ENCODE peak calls at places on chromosomes 5 and 9, in nine cellular contexts. J is breast epithelium; C is CD8-positive, alpha-beta memory T cell; P is IMR-90; B is adrenal gland; K is RWPE1; R is CD4-positive, CD25-positive, alpha-beta regulatory T cell; D is K562; G is mesenchymal stem cell. Y is an unnamed sample.

GRCh38 chr9:131254107-131254491 is 22.2 kb downstream of the FAM78A start:
- DNase-seq in J (no peak), C (no peak), P (no peak), B (peak; percentile 46), K (no peak), R (no peak), D (no peak), G (peak; percentile 68), Y (peak; percentile 53)

GRCh38 chr5:55463613-55464012 is 71.2 kb downstream of the PLPP1 start:
- DNase-seq in J (no peak), C (no peak), P (no peak), B (no peak), K (no peak), R (no peak), D (no peak), G (no peak), Y (no peak)

GRCh38 chr9:128164332-128164885 is 4.3 kb downstream of the BBLN start:
- DNase-seq in J (peak; percentile 55), C (no peak), P (peak; percentile 39), B (no peak), K (no peak), R (no peak), D (no peak), G (peak; percentile 8), Y (no peak)

GRCh38 chr5:174234388-174234787 is 188.9 kb downstream of the NSG2 start:
- DNase-seq in J (no peak), C (no peak), P (no peak), B (no peak), K (no peak), R (no peak), D (no peak), G (no peak), Y (no peak)

GRCh38 chr9:23750808-23751207 is 75.2 kb downstream of the ELAVL2 start:
- DNase-seq in J (no peak), C (no peak), P (no peak), B (no peak), K (no peak), R (no peak), D (no peak), G (no peak), Y (no peak)

GRCh38 chr9:133792721-133793470 is 54.7 kb upstream of the SARDH start:
- DNase-seq in J (peak; percentile 54), C (peak; percentile 41), P (peak; percentile 73), B (peak; percentile 83), K (peak; percentile 71), R (peak; percentile 23), D (peak; percentile 87), G (peak; percentile 81), Y (peak; percentile 57)

GRCh38 chr5:6260846-6261245 is 117.5 kb downstream of the MED10 start:
- DNase-seq in J (no peak), C (no peak), P (no peak), B (no peak), K (no peak), R (no peak), D (no peak), G (no peak), Y (no peak)

GRCh38 chr9:76921161-76921560 is 15.2 kb upstream of the PRUNE2 start:
- DNase-seq in J (no peak), C (no peak), P (no peak), B (no peak), K (no peak), R (no peak), D (no peak), G (no peak), Y (no peak)

GRCh38 chr5:111948517-111948916 is 191.5 kb upstream of the NREP start:
- DNase-seq in J (no peak), C (no peak), P (peak; percentile 99), B (no peak), K (peak; percentile 57), R (no peak), D (no peak), G (peak; percentile 88), Y (no peak)

GRCh38 chr9:111036068-111036789 is 2.0 kb downstream of the LPAR1 start:
- DNase-seq in J (peak; percentile 40), C (no peak), P (peak; percentile 68), B (peak; percentile 43), K (peak; percentile 69), R (no peak), D (no peak), G (peak; percentile 65), Y (peak; percentile 75)

GRCh38 chr5:78953092-78953800 is 31.9 kb downstream of the ARSB start:
- DNase-seq in J (no peak), C (no peak), P (peak; percentile 19), B (no peak), K (no peak), R (no peak), D (no peak), G (peak; percentile 9), Y (no peak)

GRCh38 chr9:87781331-87781730 is 55.4 kb downstream of the CTSL start:
- DNase-seq in J (no peak), C (no peak), P (no peak), B (no peak), K (no peak), R (no peak), D (no peak), G (no peak), Y (no peak)

GRCh38 chr5:126645132-126645531 is 44.4 kb downstream of the PHAX start:
- DNase-seq in J (no peak), C (no peak), P (no peak), B (no peak), K (no peak), R (no peak), D (no peak), G (no peak), Y (no peak)

GRCh38 chr9:20623021-20623747 is 885 bp upstream of the MLLT3 start:
- DNase-seq in J (no peak), C (peak; percentile 63), P (peak; percentile 0), B (peak; percentile 51), K (peak; percentile 34), R (peak; percentile 59), D (no peak), G (peak; percentile 33), Y (peak; percentile 47)

GRCh38 chr9:130701059-130702022 is 7.8 kb downstream of the EXOSC2 start:
- DNase-seq in J (peak; percentile 51), C (peak; percentile 56), P (peak; percentile 88), B (peak; percentile 79), K (peak; percentile 70), R (peak; percentile 55), D (peak; percentile 66), G (peak; percentile 78), Y (peak; percentile 85)

GRCh38 chr9:32589083-32589713 is 16.2 kb upstream of the NDUFB6 start:
- DNase-seq in J (no peak), C (no peak), P (peak; percentile 57), B (no peak), K (peak; percentile 59), R (no peak), D (no peak), G (peak; percentile 47), Y (peak; percentile 62)

GRCh38 chr9:20290287-20290686 is 332.0 kb downstream of the MLLT3 start:
- DNase-seq in J (no peak), C (no peak), P (no peak), B (no peak), K (no peak), R (no peak), D (no peak), G (no peak), Y (no peak)

GRCh38 chr5:142013734-142014495 is 1.1 kb upstream of the GNPDA1 start:
- DNase-seq in J (no peak), C (no peak), P (peak; percentile 57), B (peak; percentile 90), K (no peak), R (no peak), D (no peak), G (peak; percentile 50), Y (no peak)

GRCh38 chr5:149410721-149411432 is 31.8 kb upstream of the IL17B start:
- DNase-seq in J (peak; percentile 36), C (no peak), P (peak; percentile 16), B (peak; percentile 15), K (no peak), R (no peak), D (no peak), G (no peak), Y (no peak)
- H3K27ac ChIP-seq in J (peak overlapping the region; percentile 92), C (no peak overlapping the region), P (peak overlapping the region; percentile 89), B (peak overlapping the region; percentile 6), K (no peak overlapping the region), R (no peak overlapping the region), D (no peak overlapping the region), G (no peak overlapping the region), Y (no peak overlapping the region)

DNA sequence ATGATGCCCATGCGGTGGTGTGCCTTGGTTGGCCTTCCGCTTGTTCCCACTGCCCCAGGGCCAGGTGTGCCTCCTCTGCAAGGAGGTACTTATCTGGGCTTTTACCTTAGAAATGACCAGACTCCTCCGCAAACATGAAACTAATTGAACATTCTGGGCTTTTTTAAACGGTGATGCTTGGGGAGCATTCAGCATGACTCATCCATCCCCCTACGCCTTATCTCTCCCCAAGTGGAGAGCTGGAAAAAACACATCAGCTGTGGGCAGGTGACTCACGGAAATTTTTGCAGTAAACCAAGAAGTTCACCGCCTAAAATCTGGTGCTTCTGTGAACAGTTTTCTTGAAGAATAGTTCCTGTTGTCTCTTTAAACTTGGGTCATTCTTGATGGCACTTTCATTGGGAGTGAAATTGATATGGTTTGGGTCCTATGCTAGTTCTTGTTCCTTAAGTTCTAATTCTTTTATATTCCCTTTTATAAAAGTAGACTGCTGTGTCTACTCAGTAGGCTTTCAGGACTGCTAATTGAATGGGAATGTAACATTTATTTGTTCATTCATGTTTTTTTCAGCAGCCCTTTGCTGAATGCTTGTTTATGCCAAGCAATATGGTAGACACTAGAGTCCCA is 39.6 kb downstream of the SFXN1 start:
- DNase-seq in J (no peak), C (peak; percentile 4), P (peak; percentile 95), B (no peak), K (peak; percentile 70), R (peak; percentile 25), D (peak; percentile 60), G (peak; percentile 79), Y (no peak)
- H3K27ac ChIP-seq in J (no peak overlapping the region), C (no peak overlapping the region), P (no peak overlapping the region), B (no peak overlapping the region), K (no peak overlapping the region), R (peak overlapping the region; percentile 48), D (peak overlapping the region; percentile 52), G (peak overlapping the region; percentile 11), Y (no peak overlapping the region)

DNA sequence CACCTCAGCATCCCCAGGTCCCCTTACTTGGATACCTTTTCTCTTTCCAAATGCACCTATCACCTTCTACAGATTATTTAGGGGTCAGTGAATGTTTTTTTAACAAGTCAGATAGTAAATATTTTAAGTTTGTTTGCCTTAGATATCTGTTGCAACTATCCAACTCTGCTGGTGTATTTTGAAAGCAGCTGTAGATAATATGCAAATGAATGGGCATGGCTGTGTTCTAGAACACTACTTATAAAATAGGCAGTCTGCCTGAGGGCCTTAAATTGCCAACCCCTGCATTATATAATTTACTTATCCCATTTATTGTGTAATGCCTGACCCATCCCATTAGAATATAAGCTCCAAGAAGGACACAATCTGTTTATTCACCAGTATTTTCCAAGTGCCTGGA is 149.0 kb downstream of the TTC39B start:
- DNase-seq in J (no peak), C (no peak), P (no peak), B (no peak), K (no peak), R (no peak), D (no peak), G (no peak), Y (no peak)
- H3K27ac ChIP-seq in J (no peak overlapping the region), C (no peak overlapping the region), P (no peak overlapping the region), B (no peak overlapping the region), K (no peak overlapping the region), R (no peak overlapping the region), D (no peak overlapping the region), G (no peak overlapping the region), Y (no peak overlapping the region)

DNA sequence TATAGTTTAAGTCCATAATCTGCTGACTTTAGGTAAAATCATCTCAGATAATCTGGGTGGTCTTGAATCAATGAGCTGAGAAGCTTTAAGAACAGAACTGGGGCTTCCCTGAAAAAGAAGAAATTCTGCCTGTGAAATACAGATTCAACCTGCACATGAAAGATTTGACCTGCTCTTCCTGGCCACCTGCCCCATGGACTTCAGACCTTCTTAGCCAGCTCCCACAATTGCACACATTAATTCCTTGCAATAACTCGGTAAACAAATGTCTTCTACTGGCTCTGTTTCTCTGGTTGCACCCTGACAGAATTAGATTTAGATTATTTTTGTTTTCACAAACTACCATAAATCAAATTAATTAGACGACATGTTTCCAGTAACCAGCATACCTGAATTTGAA is 2117.9 kb upstream of the C9orf72 start:
- DNase-seq in J (no peak), C (no peak), P (no peak), B (no peak), K (no peak), R (no peak), D (no peak), G (no peak), Y (no peak)
- H3K27ac ChIP-seq in J (no peak overlapping the region), C (no peak overlapping the region), P (no peak overlapping the region), B (no peak overlapping the region), K (no peak overlapping the region), R (no peak overlapping the region), D (no peak overlapping the region), G (no peak overlapping the region), Y (no peak overlapping the region)